ENCODE peak calls at places on chromosomes 11 and 22, in nine cellular contexts. H is NT2/D1; Z is NCI-H1694; D is thoracic aorta; I is head of caudate nucleus; E is AG08395; U is mammary epithelial cell; X is stimulated activated naive B cell treated with anti-CD40 and anti-IgM and Interleukin-4, amounts not matched to agents 10 μg/mL and 1 μg/mL and 100 μg/mL, for 72 hours; C is HEK293T. S is an unnamed sample.

GRCh38 chr11:121237686-121238658 is 54.6 kb upstream of the SC5D start:
- DNase-seq in C (no peak), E (no peak), I (no peak), U (peak; percentile 89), Z (no peak), X (no peak), H (no peak), D (no peak), S (peak; percentile 28)

GRCh38 chr11:8087185-8087584 is 6.2 kb downstream of the TUB start:
- DNase-seq in C (no peak), D (no peak), X (no peak), U (no peak), E (no peak), Z (no peak), I (no peak), H (no peak), S (no peak)

GRCh38 chr11:43895601-43896000 is 15.0 kb downstream of the ALKBH3 start:
- DNase-seq in Z (no peak), C (no peak), X (no peak), D (no peak), U (no peak), I (no peak), H (no peak), E (no peak), S (no peak)

GRCh38 chr11:87223816-87224215 is 186.1 kb downstream of the TMEM135 start:
- DNase-seq in C (no peak), U (no peak), I (no peak), E (peak; percentile 54), X (no peak), Z (no peak), D (no peak), H (no peak), S (no peak)

GRCh38 chr11:65574963-65575567 is 788 bp upstream of the EHBP1L1 start:
- DNase-seq in I (no peak), D (no peak), U (no peak), H (no peak), C (no peak), X (peak; percentile 39), Z (no peak), E (no peak), S (no peak)

GRCh38 chr22:22681221-22681739 is 36.9 kb downstream of the GGTLC2 start:
- DNase-seq in C (no peak), Z (no peak), X (no peak), E (no peak), I (no peak), U (no peak), H (no peak), D (no peak), S (no peak)

GRCh38 chr22:24521791-24522245 is 26.7 kb downstream of the UPB1 start:
- DNase-seq in X (peak; percentile 40), I (no peak), H (peak; percentile 64), C (peak; percentile 74), Z (peak; percentile 44), D (no peak), E (peak; percentile 43), U (peak; percentile 77), S (no peak)

GRCh38 chr22:24421428-24421931 is 5.9 kb upstream of the ADORA2A start:
- DNase-seq in I (no peak), Z (no peak), D (no peak), X (no peak), H (no peak), U (no peak), E (no peak), C (peak; percentile 37), S (no peak)

GRCh38 chr11:14251754-14252153 is 107.2 kb downstream of the RRAS2 start:
- DNase-seq in D (no peak), I (no peak), E (no peak), H (no peak), C (no peak), X (no peak), U (no peak), Z (no peak), S (no peak)

GRCh38 chr11:61297741-61298140 is 2.6 kb upstream of the VWCE start:
- DNase-seq in U (peak; percentile 97), I (no peak), Z (no peak), D (no peak), E (peak; percentile 93), H (no peak), X (no peak), C (no peak), S (no peak)

GRCh38 chr11:125236072-125236825 is 71.7 kb downstream of the PKNOX2 start:
- DNase-seq in E (no peak), Z (no peak), D (no peak), I (no peak), C (no peak), U (no peak), H (no peak), X (no peak), S (no peak)

GRCh38 chr11:15901790-15902189 is 454.6 kb downstream of the SOX6 start:
- DNase-seq in D (no peak), X (no peak), Z (no peak), H (no peak), E (no peak), U (no peak), I (no peak), C (no peak), S (no peak)

GRCh38 chr11:62799486-62799885 is 5.8 kb downstream of the NXF1 start:
- DNase-seq in Z (no peak), I (no peak), X (no peak), E (no peak), U (no peak), D (no peak), H (no peak), C (no peak), S (no peak)

GRCh38 chr11:9570313-9570712 is 3.2 kb upstream of the WEE1 start:
- DNase-seq in Z (no peak), E (no peak), C (no peak), D (no peak), I (no peak), H (no peak), X (no peak), U (no peak), S (no peak)

GRCh38 chr11:57416436-57416835 is 10.5 kb downstream of the SLC43A3 start:
- DNase-seq in E (no peak), U (no peak), H (no peak), X (no peak), C (no peak), Z (no peak), I (no peak), D (no peak), S (no peak)

GRCh38 chr11:45857834-45858492 is 10.7 kb downstream of the CRY2 start:
- DNase-seq in X (peak; percentile 16), E (peak; percentile 87), Z (no peak), H (no peak), D (no peak), I (no peak), C (no peak), U (peak; percentile 20), S (no peak)

GRCh38 chr11:126608626-126609010 is 253.1 kb downstream of the ST3GAL4 start:
- DNase-seq in I (no peak), E (no peak), U (no peak), C (no peak), D (no peak), H (no peak), X (no peak), Z (no peak), S (no peak)

GRCh38 chr11:281486-282161 is 3.4 kb downstream of the NLRP6 start:
- DNase-seq in C (no peak), E (no peak), D (no peak), H (no peak), U (no peak), I (no peak), X (no peak), Z (no peak), S (no peak)

GRCh38 chr11:62130498-62131464 is 7.0 kb downstream of the INCENP start:
- DNase-seq in D (no peak), C (no peak), E (no peak), X (no peak), U (no peak), I (no peak), H (no peak), Z (no peak), S (no peak)

GRCh38 chr11:71488086-71488967 is 35.3 kb downstream of the NADSYN1 start:
- DNase-seq in I (no peak), C (no peak), E (no peak), U (peak; percentile 78), H (peak; percentile 33), Z (no peak), D (no peak), X (no peak), S (no peak)

S was measured in GM06990.